ENCODE peak calls at places on chromosomes 4 and X, in ten cellular contexts. One of them, this sample, is unnamed.

GRCh38 chr4:182806259-182807252 is 110.6 kb downstream of the DCTD start:
- DNase-seq in neural progenitor cell: peak
- DNase-seq in esophagus muscularis mucosa: no peak
- DNase-seq in PC-3: peak
- DNase-seq in fibroblast of pulmonary artery: peak
- DNase-seq in cardiac muscle cell: peak
- DNase-seq in fibroblast of mammary gland: peak
- DNase-seq in astrocyte of the cerebellum: peak
- DNase-seq in endodermal cell: peak
- DNase-seq in adrenal gland: peak
- DNase-seq in this sample: peak

GRCh38 chr4:1523506-1523905 is 117.3 kb upstream of the NKX1-1 start:
- DNase-seq in neural progenitor cell: no peak
- DNase-seq in esophagus muscularis mucosa: no peak
- DNase-seq in PC-3: no peak
- DNase-seq in astrocyte of the cerebellum: no peak
- DNase-seq in fibroblast of mammary gland: no peak
- DNase-seq in adrenal gland: no peak
- DNase-seq in fibroblast of pulmonary artery: no peak
- DNase-seq in endodermal cell: no peak
- DNase-seq in cardiac muscle cell: no peak
- DNase-seq in this sample: no peak

GRCh38 chr4:40199999-40200880 is 3.4 kb downstream of the RHOH start:
- DNase-seq in PC-3: no peak
- DNase-seq in neural progenitor cell: no peak
- DNase-seq in cardiac muscle cell: no peak
- DNase-seq in fibroblast of mammary gland: peak
- DNase-seq in esophagus muscularis mucosa: no peak
- DNase-seq in endodermal cell: no peak
- DNase-seq in fibroblast of pulmonary artery: no peak
- DNase-seq in astrocyte of the cerebellum: peak
- DNase-seq in adrenal gland: no peak
- DNase-seq in this sample: no peak

GRCh38 chrX:32933548-32933947 is 277.8 kb downstream of the DMD start:
- DNase-seq in PC-3: no peak
- DNase-seq in endodermal cell: no peak
- DNase-seq in fibroblast of mammary gland: no peak
- DNase-seq in adrenal gland: no peak
- DNase-seq in neural progenitor cell: no peak
- DNase-seq in fibroblast of pulmonary artery: no peak
- DNase-seq in esophagus muscularis mucosa: no peak
- DNase-seq in cardiac muscle cell: no peak
- DNase-seq in astrocyte of the cerebellum: no peak
- DNase-seq in this sample: no peak

GRCh38 chr4:122224348-122224747 is 72.2 kb downstream of the BLTP1 start:
- DNase-seq in cardiac muscle cell: peak
- DNase-seq in PC-3: peak
- DNase-seq in adrenal gland: no peak
- DNase-seq in esophagus muscularis mucosa: no peak
- DNase-seq in neural progenitor cell: peak
- DNase-seq in endodermal cell: peak
- DNase-seq in fibroblast of mammary gland: peak
- DNase-seq in fibroblast of pulmonary artery: peak
- DNase-seq in astrocyte of the cerebellum: peak
- DNase-seq in this sample: peak

GRCh38 chr4:75605928-75606327 is 24.4 kb downstream of the CDKL2 start:
- DNase-seq in cardiac muscle cell: no peak
- DNase-seq in neural progenitor cell: no peak
- DNase-seq in endodermal cell: no peak
- DNase-seq in adrenal gland: no peak
- DNase-seq in fibroblast of mammary gland: no peak
- DNase-seq in PC-3: no peak
- DNase-seq in astrocyte of the cerebellum: no peak
- DNase-seq in fibroblast of pulmonary artery: no peak
- DNase-seq in esophagus muscularis mucosa: no peak
- DNase-seq in this sample: no peak

GRCh38 chr4:87141428-87141827 is 79.0 kb downstream of the KLHL8 start:
- DNase-seq in PC-3: no peak
- DNase-seq in fibroblast of mammary gland: no peak
- DNase-seq in endodermal cell: no peak
- DNase-seq in astrocyte of the cerebellum: no peak
- DNase-seq in esophagus muscularis mucosa: no peak
- DNase-seq in cardiac muscle cell: no peak
- DNase-seq in fibroblast of pulmonary artery: peak
- DNase-seq in neural progenitor cell: no peak
- DNase-seq in adrenal gland: no peak
- DNase-seq in this sample: no peak

GRCh38 chr4:34289962-34290361 is 1954.4 kb downstream of the ARAP2 start:
- DNase-seq in fibroblast of pulmonary artery: no peak
- DNase-seq in esophagus muscularis mucosa: no peak
- DNase-seq in adrenal gland: no peak
- DNase-seq in astrocyte of the cerebellum: no peak
- DNase-seq in PC-3: no peak
- DNase-seq in cardiac muscle cell: no peak
- DNase-seq in endodermal cell: no peak
- DNase-seq in neural progenitor cell: no peak
- DNase-seq in fibroblast of mammary gland: no peak
- DNase-seq in this sample: no peak

GRCh38 chrX:108312938-108313337 is 125.3 kb downstream of the COL4A6 start:
- DNase-seq in astrocyte of the cerebellum: no peak
- DNase-seq in fibroblast of mammary gland: peak
- DNase-seq in endodermal cell: peak
- DNase-seq in cardiac muscle cell: peak
- DNase-seq in adrenal gland: peak
- DNase-seq in neural progenitor cell: peak
- DNase-seq in PC-3: peak
- DNase-seq in esophagus muscularis mucosa: no peak
- DNase-seq in fibroblast of pulmonary artery: peak
- DNase-seq in this sample: peak

GRCh38 chr4:99252746-99253145 is 33.7 kb upstream of the ADH6 start:
- DNase-seq in fibroblast of mammary gland: no peak
- DNase-seq in cardiac muscle cell: no peak
- DNase-seq in astrocyte of the cerebellum: no peak
- DNase-seq in endodermal cell: no peak
- DNase-seq in PC-3: no peak
- DNase-seq in esophagus muscularis mucosa: no peak
- DNase-seq in neural progenitor cell: no peak
- DNase-seq in fibroblast of pulmonary artery: no peak
- DNase-seq in adrenal gland: no peak
- DNase-seq in this sample: no peak

GRCh38 chr4:163392328-163392727 is 48.6 kb downstream of the NPY5R start:
- DNase-seq in adrenal gland: no peak
- DNase-seq in cardiac muscle cell: peak
- DNase-seq in fibroblast of pulmonary artery: peak
- DNase-seq in endodermal cell: no peak
- DNase-seq in esophagus muscularis mucosa: no peak
- DNase-seq in astrocyte of the cerebellum: no peak
- DNase-seq in PC-3: no peak
- DNase-seq in fibroblast of mammary gland: no peak
- DNase-seq in neural progenitor cell: no peak
- DNase-seq in this sample: no peak

GRCh38 chr4:121127100-121127499 is 37.0 kb downstream of the TNIP3 start:
- DNase-seq in PC-3: no peak
- DNase-seq in esophagus muscularis mucosa: no peak
- DNase-seq in fibroblast of pulmonary artery: no peak
- DNase-seq in adrenal gland: no peak
- DNase-seq in cardiac muscle cell: no peak
- DNase-seq in neural progenitor cell: no peak
- DNase-seq in endodermal cell: no peak
- DNase-seq in fibroblast of mammary gland: no peak
- DNase-seq in astrocyte of the cerebellum: no peak
- DNase-seq in this sample: no peak

GRCh38 chr4:70709551-70710080 is 12.1 kb upstream of the RUFY3 start:
- DNase-seq in astrocyte of the cerebellum: no peak
- DNase-seq in neural progenitor cell: peak
- DNase-seq in endodermal cell: no peak
- DNase-seq in PC-3: peak
- DNase-seq in fibroblast of pulmonary artery: no peak
- DNase-seq in esophagus muscularis mucosa: no peak
- DNase-seq in adrenal gland: no peak
- DNase-seq in fibroblast of mammary gland: no peak
- DNase-seq in cardiac muscle cell: no peak
- DNase-seq in this sample: no peak

GRCh38 chr4:128527356-128527755 is 239.7 kb upstream of the PGRMC2 start:
- DNase-seq in esophagus muscularis mucosa: no peak
- DNase-seq in astrocyte of the cerebellum: no peak
- DNase-seq in PC-3: no peak
- DNase-seq in fibroblast of mammary gland: no peak
- DNase-seq in adrenal gland: no peak
- DNase-seq in endodermal cell: no peak
- DNase-seq in fibroblast of pulmonary artery: no peak
- DNase-seq in cardiac muscle cell: no peak
- DNase-seq in neural progenitor cell: no peak
- DNase-seq in this sample: peak

GRCh38 chr4:20192754-20193521 is 58.8 kb upstream of the SLIT2 start:
- DNase-seq in fibroblast of mammary gland: peak
- DNase-seq in esophagus muscularis mucosa: no peak
- DNase-seq in adrenal gland: no peak
- DNase-seq in neural progenitor cell: no peak
- DNase-seq in fibroblast of pulmonary artery: peak
- DNase-seq in endodermal cell: no peak
- DNase-seq in PC-3: peak
- DNase-seq in cardiac muscle cell: peak
- DNase-seq in astrocyte of the cerebellum: no peak
- DNase-seq in this sample: peak

GRCh38 chr4:165208322-165208652 is 926 bp downstream of the KLHL2 start:
- DNase-seq in astrocyte of the cerebellum: no peak
- DNase-seq in fibroblast of pulmonary artery: no peak
- DNase-seq in fibroblast of mammary gland: no peak
- DNase-seq in neural progenitor cell: no peak
- DNase-seq in esophagus muscularis mucosa: no peak
- DNase-seq in adrenal gland: no peak
- DNase-seq in endodermal cell: no peak
- DNase-seq in PC-3: no peak
- DNase-seq in cardiac muscle cell: no peak
- DNase-seq in this sample: no peak

GRCh38 chrX:70970482-70970999 is 39.6 kb upstream of the SLC7A3 start:
- DNase-seq in astrocyte of the cerebellum: no peak
- DNase-seq in cardiac muscle cell: peak
- DNase-seq in endodermal cell: no peak
- DNase-seq in adrenal gland: no peak
- DNase-seq in neural progenitor cell: peak
- DNase-seq in fibroblast of pulmonary artery: peak
- DNase-seq in PC-3: peak
- DNase-seq in esophagus muscularis mucosa: no peak
- DNase-seq in fibroblast of mammary gland: peak
- DNase-seq in this sample: peak

GRCh38 chr4:16289872-16290554 is 63.7 kb upstream of the TAPT1 start:
- DNase-seq in cardiac muscle cell: peak
- DNase-seq in astrocyte of the cerebellum: peak
- DNase-seq in neural progenitor cell: peak
- DNase-seq in fibroblast of mammary gland: peak
- DNase-seq in esophagus muscularis mucosa: no peak
- DNase-seq in PC-3: peak
- DNase-seq in fibroblast of pulmonary artery: peak
- DNase-seq in endodermal cell: no peak
- DNase-seq in adrenal gland: no peak
- DNase-seq in this sample: peak
- H3K4me3 ChIP-seq in cardiac muscle cell: no peak
- H3K4me3 ChIP-seq in astrocyte of the cerebellum: no peak
- H3K4me3 ChIP-seq in neural progenitor cell: no peak
- H3K4me3 ChIP-seq in fibroblast of mammary gland: no peak
- H3K4me3 ChIP-seq in esophagus muscularis mucosa: no peak
- H3K4me3 ChIP-seq in PC-3: no peak
- H3K4me3 ChIP-seq in fibroblast of pulmonary artery: no peak
- H3K4me3 ChIP-seq in endodermal cell: no peak
- H3K4me3 ChIP-seq in adrenal gland: no peak
- H3K4me3 ChIP-seq in this sample: no peak

DNA sequence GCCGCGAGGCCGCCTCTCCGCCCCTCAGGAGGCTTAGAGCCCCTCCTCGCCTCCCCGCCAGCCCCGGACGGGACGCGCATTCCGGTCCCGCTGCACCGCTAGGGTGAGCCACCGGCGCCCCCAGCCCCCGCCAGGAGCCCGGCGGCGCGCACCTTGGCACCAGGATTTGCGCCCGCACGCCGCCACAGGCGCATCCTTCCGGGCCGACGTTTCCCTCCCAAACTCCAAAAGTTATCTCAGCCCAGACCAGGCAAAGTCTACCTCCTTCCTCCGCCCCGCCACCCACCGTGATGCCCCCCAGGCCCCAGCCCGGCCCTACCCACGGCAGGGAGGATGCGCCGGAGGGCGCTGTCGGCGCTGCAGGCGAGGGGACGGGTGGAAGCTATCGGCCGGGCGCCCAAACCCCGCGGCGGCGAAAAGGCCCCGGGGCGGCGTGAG is 538 bp downstream of the SCML2 start:
- DNase-seq in PC-3: peak
- DNase-seq in fibroblast of mammary gland: no peak
- DNase-seq in astrocyte of the cerebellum: no peak
- DNase-seq in adrenal gland: no peak
- DNase-seq in neural progenitor cell: peak
- DNase-seq in fibroblast of pulmonary artery: no peak
- DNase-seq in cardiac muscle cell: no peak
- DNase-seq in esophagus muscularis mucosa: no peak
- DNase-seq in endodermal cell: peak
- DNase-seq in this sample: no peak
- TF ChIP-seq CTCF in PC-3: peak
- TF ChIP-seq CTCF in fibroblast of mammary gland: no peak
- TF ChIP-seq CTCF in astrocyte of the cerebellum: peak
- TF ChIP-seq CTCF in adrenal gland: no peak
- TF ChIP-seq CTCF in neural progenitor cell: peak
- TF ChIP-seq CTCF in fibroblast of pulmonary artery: no peak
- TF ChIP-seq CTCF in cardiac muscle cell: no peak
- TF ChIP-seq CTCF in esophagus muscularis mucosa: peak
- TF ChIP-seq CTCF in endodermal cell: peak
- TF ChIP-seq CTCF in this sample: peak

GRCh38 chr4:61200991-61201526 is 933 bp downstream of the ADGRL3 start:
- DNase-seq in neural progenitor cell: peak
- DNase-seq in endodermal cell: peak
- DNase-seq in adrenal gland: peak
- DNase-seq in astrocyte of the cerebellum: no peak
- DNase-seq in cardiac muscle cell: peak
- DNase-seq in PC-3: peak
- DNase-seq in fibroblast of pulmonary artery: peak
- DNase-seq in esophagus muscularis mucosa: no peak
- DNase-seq in fibroblast of mammary gland: no peak
- DNase-seq in this sample: peak
- H3K4me3 ChIP-seq in neural progenitor cell: peak
- H3K4me3 ChIP-seq in endodermal cell: peak
- H3K4me3 ChIP-seq in adrenal gland: peak
- H3K4me3 ChIP-seq in astrocyte of the cerebellum: peak
- H3K4me3 ChIP-seq in cardiac muscle cell: peak
- H3K4me3 ChIP-seq in PC-3: peak
- H3K4me3 ChIP-seq in fibroblast of pulmonary artery: peak
- H3K4me3 ChIP-seq in esophagus muscularis mucosa: peak
- H3K4me3 ChIP-seq in fibroblast of mammary gland: peak
- H3K4me3 ChIP-seq in this sample: peak

DNA sequence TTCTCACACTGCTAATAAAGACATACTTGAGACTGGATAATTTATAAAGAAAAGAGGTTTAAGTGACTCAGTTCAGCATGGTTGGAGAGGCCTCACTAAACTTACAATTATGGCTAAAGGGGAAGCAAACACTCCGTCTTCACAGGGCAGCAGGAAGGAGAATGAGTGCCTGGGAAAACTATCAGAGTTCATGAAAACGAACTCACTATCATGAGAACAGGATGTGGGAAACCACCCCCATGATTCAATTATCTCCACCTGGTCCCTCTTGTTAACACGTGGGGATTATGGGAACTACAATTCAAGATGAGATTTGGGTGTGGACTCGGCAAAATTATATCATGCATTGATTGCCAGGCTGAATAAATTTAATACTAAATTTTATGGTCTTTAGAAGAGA is 592.7 kb downstream of the GRXCR1 start:
- DNase-seq in PC-3: no peak
- DNase-seq in fibroblast of mammary gland: no peak
- DNase-seq in neural progenitor cell: no peak
- DNase-seq in cardiac muscle cell: no peak
- DNase-seq in astrocyte of the cerebellum: no peak
- DNase-seq in esophagus muscularis mucosa: no peak
- DNase-seq in adrenal gland: no peak
- DNase-seq in endodermal cell: no peak
- DNase-seq in fibroblast of pulmonary artery: no peak
- DNase-seq in this sample: no peak
- TF ChIP-seq CTCF in PC-3: no peak
- TF ChIP-seq CTCF in fibroblast of mammary gland: no peak
- TF ChIP-seq CTCF in neural progenitor cell: no peak
- TF ChIP-seq CTCF in cardiac muscle cell: no peak
- TF ChIP-seq CTCF in astrocyte of the cerebellum: no peak
- TF ChIP-seq CTCF in esophagus muscularis mucosa: no peak
- TF ChIP-seq CTCF in adrenal gland: no peak
- TF ChIP-seq CTCF in endodermal cell: no peak
- TF ChIP-seq CTCF in fibroblast of pulmonary artery: no peak
- TF ChIP-seq CTCF in this sample: no peak

This sample was measured in fibroblast of the aortic adventitia.